ENCODE peak calls at places on chromosome 22, in seven cellular contexts. D is upper lobe of right lung; O is kidney; J is CD8-positive, alpha-beta T cell; R is CD8-positive, alpha-beta memory T cell; L is fibroblast of lung; W is GM23248. F is an unnamed sample.
A peak's percentile ranks its signal among the peaks of the same experiment; 100 is the strongest.

GRCh38 chr22:48475661-48476345 is 1351.9 kb downstream of the BRD1 start:
- DNase-seq in D (peak; percentile 45), O (no peak), J (no peak), R (no peak), L (no peak), W (no peak), F (no peak)

GRCh38 chr22:27686534-27686933 is 115.0 kb downstream of the MN1 start:
- DNase-seq in D (no peak), O (peak; percentile 83), J (no peak), R (no peak), L (peak; percentile 93), W (peak; percentile 92), F (peak; percentile 40)

GRCh38 chr22:17633217-17633997 is 4.9 kb upstream of the ATP6V1E1 start:
- DNase-seq in D (no peak), O (no peak), J (no peak), R (no peak), L (peak; percentile 92), W (peak; percentile 67), F (no peak)

GRCh38 chr22:49634006-49634772 is 193.5 kb downstream of the BRD1 start:
- DNase-seq in D (no peak), O (peak; percentile 71), J (no peak), R (no peak), L (no peak), W (no peak), F (no peak)

GRCh38 chr22:29704528-29705285 is 15.1 kb upstream of the CABP7 start:
- DNase-seq in D (no peak), O (no peak), J (no peak), R (no peak), L (peak; percentile 72), W (peak; percentile 68), F (peak; percentile 86)

GRCh38 chr22:47463220-47463619 is 700.8 kb downstream of the TBC1D22A start:
- DNase-seq in D (no peak), O (no peak), J (no peak), R (no peak), L (no peak), W (no peak), F (no peak)

GRCh38 chr22:33888821-33889220 is 31.5 kb downstream of the LARGE1 start:
- DNase-seq in D (no peak), O (no peak), J (no peak), R (no peak), L (no peak), W (no peak), F (no peak)

GRCh38 chr22:46280999-46281623 is 13.3 kb downstream of the TTC38 start:
- DNase-seq in D (peak; percentile 63), O (no peak), J (peak; percentile 56), R (peak; percentile 62), L (no peak), W (no peak), F (no peak)

GRCh38 chr22:50704510-50705218 is 32.0 kb downstream of the SHANK3 start:
- DNase-seq in D (peak; percentile 68), O (peak; percentile 76), J (no peak), R (no peak), L (no peak), W (no peak), F (peak; percentile 8)

GRCh38 chr22:29765905-29766631 is 739 bp downstream of the ZMAT5 start:
- DNase-seq in D (no peak), O (peak; percentile 71), J (peak; percentile 46), R (no peak), L (no peak), W (peak; percentile 36), F (no peak)

GRCh38 chr22:23553438-23553837 is 26.7 kb downstream of the IGLL1 start:
- DNase-seq in D (peak; percentile 25), O (peak; percentile 43), J (no peak), R (no peak), L (no peak), W (no peak), F (no peak)

GRCh38 chr22:22386602-22387385 is 121.7 kb downstream of the ZNF280B start:
- DNase-seq in D (no peak), O (no peak), J (no peak), R (no peak), L (no peak), W (no peak), F (no peak)

GRCh38 chr22:22507743-22508273 is 734 bp downstream of the ZNF280B start:
- DNase-seq in D (no peak), O (no peak), J (no peak), R (no peak), L (no peak), W (no peak), F (no peak)

GRCh38 chr22:21865041-21865440 is 2.4 kb downstream of the MAPK1 start:
- DNase-seq in D (no peak), O (no peak), J (no peak), R (no peak), L (peak; percentile 88), W (peak; percentile 99), F (peak; percentile 43)

GRCh38 chr22:32909561-32910348 is 108.2 kb downstream of the TIMP3 start:
- DNase-seq in D (no peak), O (peak; percentile 77), J (no peak), R (no peak), L (no peak), W (no peak), F (no peak)

GRCh38 chr22:48267681-48268080 is 1505.2 kb downstream of the TBC1D22A start:
- DNase-seq in D (no peak), O (no peak), J (no peak), R (no peak), L (no peak), W (no peak), F (no peak)

GRCh38 chr22:22157500-22157822 is 87.1 kb upstream of the VPREB1 start:
- DNase-seq in D (no peak), O (no peak), J (no peak), R (no peak), L (no peak), W (no peak), F (no peak)

GRCh38 chr22:26612652-26613051 is 5.2 kb downstream of the CRYBB1 start:
- DNase-seq in D (no peak), O (no peak), J (no peak), R (no peak), L (no peak), W (no peak), F (no peak)

GRCh38 chr22:40325315-40325714 is 21.0 kb upstream of the ADSL start:
- DNase-seq in D (no peak), O (no peak), J (peak; percentile 87), R (peak; percentile 57), L (no peak), W (no peak), F (no peak)

GRCh38 chr22:29944339-29944738 is 61.4 kb downstream of the MTMR3 start:
- DNase-seq in D (no peak), O (no peak), J (no peak), R (no peak), L (peak; percentile 32), W (peak; percentile 10), F (no peak)

GRCh38 chr22:49179886-49180682 is 647.6 kb downstream of the BRD1 start:
- DNase-seq in D (no peak), O (peak; percentile 46), J (no peak), R (no peak), L (no peak), W (no peak), F (no peak)

GRCh38 chr22:31290494-31291402 is 1.5 kb downstream of the PIK3IP1 start:
- DNase-seq in D (peak; percentile 98), O (peak; percentile 98), J (peak; percentile 96), R (peak; percentile 97), L (peak; percentile 89), W (peak; percentile 99), F (peak; percentile 95)
- H3K4me1 ChIP-seq in D (peaks cover 57% of the 10 kb centered on the region), O (peaks cover 17% of the 10 kb centered on the region), J (peaks cover 55% of the 10 kb centered on the region), R (peaks cover 59% of the 10 kb centered on the region), L (peaks cover 4% of the 10 kb centered on the region), W (peaks cover 10% of the 10 kb centered on the region), F (peaks cover 6% of the 10 kb centered on the region)

GRCh38 chr22:35746248-35746647 is 28.6 kb downstream of the APOL5 start:
- DNase-seq in D (no peak), O (no peak), J (no peak), R (no peak), L (no peak), W (no peak), F (peak; percentile 53)
- H3K4me1 ChIP-seq in D (no peaks in the 10 kb centered on the region), O (no peaks in the 10 kb centered on the region), J (no peaks in the 10 kb centered on the region), R (no peaks in the 10 kb centered on the region), L (peaks cover 29% of the 10 kb centered on the region), W (peaks cover 44% of the 10 kb centered on the region), F (peaks cover 41% of the 10 kb centered on the region)

DNA sequence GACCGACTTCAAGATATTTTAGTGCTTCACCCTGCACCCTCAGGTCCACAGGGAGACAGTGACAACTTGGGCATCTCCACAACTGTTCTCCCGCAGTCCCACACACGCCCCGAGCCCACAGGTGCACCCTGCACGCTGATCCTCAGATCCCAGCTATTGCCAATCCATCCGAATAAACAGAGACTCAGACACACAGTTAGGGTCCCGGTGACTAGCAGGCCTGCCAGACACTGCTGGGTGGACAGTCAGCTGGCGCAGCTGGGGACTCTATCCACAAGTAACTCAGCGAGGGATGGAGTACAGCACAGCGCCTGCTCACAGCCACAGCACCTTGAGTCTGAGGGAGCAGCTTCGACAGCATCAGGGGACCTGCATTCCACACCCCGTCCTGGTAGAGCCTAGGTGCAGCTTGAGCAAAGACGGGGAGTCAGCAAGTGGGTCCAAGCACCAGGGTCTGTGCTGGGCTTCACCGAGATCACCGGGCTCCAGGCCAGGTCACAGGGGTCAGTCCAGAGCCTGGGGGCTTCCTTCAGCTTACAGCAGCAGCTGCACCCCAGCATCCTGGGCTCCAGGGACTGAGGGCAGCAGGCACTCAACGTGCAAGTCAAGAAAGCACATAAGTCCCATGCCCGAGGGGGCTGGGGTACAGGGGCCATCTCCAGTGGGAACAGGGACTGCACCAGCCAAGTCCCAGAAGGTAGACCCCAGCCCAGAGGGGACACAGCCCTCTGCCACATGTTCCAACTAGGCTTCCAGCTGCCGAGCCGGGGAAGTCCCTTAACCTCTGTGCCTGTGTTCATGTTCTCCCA is 7.6 kb downstream of the RPL3 start:
- DNase-seq in D (no peak), O (no peak), J (no peak), R (no peak), L (no peak), W (peak; percentile 28), F (no peak)
- H3K4me1 ChIP-seq in D (peaks cover 41% of the 10 kb centered on the region), O (peaks cover 22% of the 10 kb centered on the region), J (peaks cover 27% of the 10 kb centered on the region), R (peaks cover 25% of the 10 kb centered on the region), L (peaks cover 32% of the 10 kb centered on the region), W (peaks cover 33% of the 10 kb centered on the region), F (peaks cover 5% of the 10 kb centered on the region)

GRCh38 chr22:37732699-37733607 is 36.1 kb downstream of the TRIOBP start:
- DNase-seq in D (no peak), O (no peak), J (no peak), R (no peak), L (no peak), W (no peak), F (no peak)

GRCh38 chr22:37734402-37734700 is 37.5 kb downstream of the TRIOBP start:
- DNase-seq in D (no peak), O (no peak), J (no peak), R (no peak), L (no peak), W (no peak), F (no peak)

GRCh38 chr22:37731804-37732471 is 35.1 kb downstream of the TRIOBP start:
- DNase-seq in D (no peak), O (no peak), J (no peak), R (no peak), L (no peak), W (no peak), F (no peak)

GRCh38 chr22:37733625-37734401 is 37.0 kb downstream of the TRIOBP start:
- DNase-seq in D (peak; percentile 75), O (no peak), J (no peak), R (no peak), L (no peak), W (no peak), F (no peak)

DNA sequence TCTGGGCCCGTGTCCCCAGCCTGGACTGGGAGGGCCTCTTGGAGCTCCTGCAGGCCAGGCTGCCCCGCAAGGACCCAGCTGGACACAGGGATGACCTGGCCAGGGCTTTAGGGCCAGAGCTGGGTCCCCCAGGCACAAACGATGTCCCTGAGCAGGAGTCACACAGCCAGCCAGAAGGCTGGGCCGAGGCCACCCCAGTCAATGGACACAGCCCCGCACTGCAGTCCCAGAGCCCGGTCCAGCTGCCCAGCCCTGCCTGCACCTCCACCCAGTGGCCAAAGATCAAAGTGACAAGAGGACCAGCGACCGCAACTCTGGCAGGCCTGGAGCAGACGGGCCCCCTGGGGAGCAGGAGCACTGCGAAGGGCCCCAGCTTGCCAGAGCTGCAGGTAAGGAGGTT is 38.2 kb downstream of the TRIOBP start:
- DNase-seq in D (peak; percentile 80), O (no peak), J (peak; percentile 17), R (no peak), L (no peak), W (peak; percentile 32), F (peak; percentile 67)
- H3K4me1 ChIP-seq in D (peaks cover 27% of the 10 kb centered on the region), O (peaks cover 2% of the 10 kb centered on the region), J (peaks cover 2% of the 10 kb centered on the region), R (no peaks in the 10 kb centered on the region), L (peaks cover 12% of the 10 kb centered on the region), W (peaks cover 10% of the 10 kb centered on the region), F (peaks cover 8% of the 10 kb centered on the region)